ENCODE peak calls at places on chromosome 10, in ten cellular contexts. One of them, this sample, is unnamed.

GRCh38 chr10:102418612-102419560 is at the start of gene PSD:
- DNase-seq in foreskin fibroblast: no peak
- DNase-seq in WTC11: peak
- DNase-seq in heart right ventricle: no peak
- DNase-seq in hepatocyte: no peak
- DNase-seq in GM12864: no peak
- DNase-seq in tibial artery: no peak
- DNase-seq in Peyer's patch: no peak
- DNase-seq in endothelial cell: no peak
- DNase-seq in kidney epithelial cell: no peak
- DNase-seq in this sample: no peak

GRCh38 chr10:42926831-42927230 is 144.2 kb downstream of the BMS1 start:
- DNase-seq in heart right ventricle: no peak
- DNase-seq in GM12864: no peak
- DNase-seq in foreskin fibroblast: no peak
- DNase-seq in Peyer's patch: no peak
- DNase-seq in endothelial cell: no peak
- DNase-seq in tibial artery: no peak
- DNase-seq in hepatocyte: peak
- DNase-seq in kidney epithelial cell: no peak
- DNase-seq in WTC11: peak
- DNase-seq in this sample: peak

GRCh38 chr10:69710008-69710905 is 80.2 kb downstream of the FAM241B start:
- DNase-seq in Peyer's patch: no peak
- DNase-seq in foreskin fibroblast: no peak
- DNase-seq in tibial artery: no peak
- DNase-seq in kidney epithelial cell: no peak
- DNase-seq in hepatocyte: no peak
- DNase-seq in GM12864: no peak
- DNase-seq in heart right ventricle: no peak
- DNase-seq in WTC11: no peak
- DNase-seq in endothelial cell: no peak
- DNase-seq in this sample: no peak

GRCh38 chr10:116892873-116893685 is 43.8 kb downstream of the ENO4 start:
- DNase-seq in tibial artery: no peak
- DNase-seq in kidney epithelial cell: no peak
- DNase-seq in Peyer's patch: no peak
- DNase-seq in hepatocyte: peak
- DNase-seq in GM12864: no peak
- DNase-seq in foreskin fibroblast: no peak
- DNase-seq in heart right ventricle: no peak
- DNase-seq in endothelial cell: peak
- DNase-seq in WTC11: no peak
- DNase-seq in this sample: no peak

GRCh38 chr10:35739998-35740397 is 97.9 kb upstream of the FZD8 start:
- DNase-seq in foreskin fibroblast: no peak
- DNase-seq in heart right ventricle: no peak
- DNase-seq in kidney epithelial cell: peak
- DNase-seq in Peyer's patch: no peak
- DNase-seq in tibial artery: no peak
- DNase-seq in endothelial cell: no peak
- DNase-seq in GM12864: no peak
- DNase-seq in WTC11: no peak
- DNase-seq in hepatocyte: no peak
- DNase-seq in this sample: peak

GRCh38 chr10:48364659-48365405 is 58.4 kb downstream of the MAPK8 start:
- DNase-seq in tibial artery: no peak
- DNase-seq in endothelial cell: no peak
- DNase-seq in Peyer's patch: no peak
- DNase-seq in hepatocyte: peak
- DNase-seq in kidney epithelial cell: no peak
- DNase-seq in GM12864: no peak
- DNase-seq in heart right ventricle: peak
- DNase-seq in WTC11: no peak
- DNase-seq in foreskin fibroblast: peak
- DNase-seq in this sample: peak

GRCh38 chr10:46520941-46521340 is 35.5 kb downstream of the GPRIN2 start:
- DNase-seq in kidney epithelial cell: no peak
- DNase-seq in Peyer's patch: no peak
- DNase-seq in foreskin fibroblast: no peak
- DNase-seq in endothelial cell: no peak
- DNase-seq in heart right ventricle: no peak
- DNase-seq in GM12864: no peak
- DNase-seq in hepatocyte: no peak
- DNase-seq in tibial artery: no peak
- DNase-seq in WTC11: peak
- DNase-seq in this sample: peak

GRCh38 chr10:48659790-48660189 is 24.9 kb upstream of the WDFY4 start:
- DNase-seq in heart right ventricle: no peak
- DNase-seq in GM12864: no peak
- DNase-seq in WTC11: no peak
- DNase-seq in kidney epithelial cell: no peak
- DNase-seq in foreskin fibroblast: no peak
- DNase-seq in tibial artery: no peak
- DNase-seq in Peyer's patch: no peak
- DNase-seq in hepatocyte: no peak
- DNase-seq in endothelial cell: no peak
- DNase-seq in this sample: no peak

DNA sequence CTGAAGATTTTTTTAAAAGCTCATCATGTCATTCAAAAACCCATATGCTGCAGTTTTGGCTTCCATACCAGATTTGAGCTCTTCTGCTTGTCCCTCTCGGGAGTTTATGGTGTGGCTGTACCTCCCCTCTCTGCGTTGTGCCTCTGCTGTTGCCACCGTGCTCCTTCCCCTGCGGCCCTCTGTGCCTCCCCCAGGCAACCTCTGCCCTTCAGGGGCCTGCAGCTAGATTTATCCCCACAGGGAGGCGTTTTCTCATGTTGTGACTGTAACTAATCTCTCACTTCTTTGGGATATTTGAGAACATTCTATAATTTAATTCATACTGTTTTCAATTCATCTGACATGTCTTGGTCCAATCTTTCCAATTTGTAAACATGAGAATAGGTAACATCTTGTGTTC is 52.7 kb downstream of the TASOR2 start:
- DNase-seq in kidney epithelial cell: no peak
- DNase-seq in foreskin fibroblast: no peak
- DNase-seq in endothelial cell: no peak
- DNase-seq in heart right ventricle: no peak
- DNase-seq in tibial artery: no peak
- DNase-seq in GM12864: no peak
- DNase-seq in Peyer's patch: no peak
- DNase-seq in hepatocyte: no peak
- DNase-seq in WTC11: peak
- DNase-seq in this sample: no peak
- TF ChIP-seq CTCF in kidney epithelial cell: no peak
- TF ChIP-seq CTCF in foreskin fibroblast: no peak
- TF ChIP-seq CTCF in endothelial cell: no peak
- TF ChIP-seq CTCF in heart right ventricle: no peak
- TF ChIP-seq CTCF in tibial artery: no peak
- TF ChIP-seq CTCF in GM12864: peak
- TF ChIP-seq CTCF in Peyer's patch: no peak
- TF ChIP-seq CTCF in hepatocyte: no peak
- TF ChIP-seq CTCF in WTC11: no peak
- TF ChIP-seq CTCF in this sample: no peak

GRCh38 chr10:31607481-31607880 is 288.5 kb downstream of the ZEB1 start:
- DNase-seq in hepatocyte: no peak
- DNase-seq in WTC11: no peak
- DNase-seq in Peyer's patch: no peak
- DNase-seq in heart right ventricle: no peak
- DNase-seq in GM12864: no peak
- DNase-seq in foreskin fibroblast: no peak
- DNase-seq in endothelial cell: no peak
- DNase-seq in tibial artery: no peak
- DNase-seq in kidney epithelial cell: no peak
- DNase-seq in this sample: no peak
- TF ChIP-seq CTCF in hepatocyte: no peak
- TF ChIP-seq CTCF in WTC11: no peak
- TF ChIP-seq CTCF in Peyer's patch: no peak
- TF ChIP-seq CTCF in heart right ventricle: no peak
- TF ChIP-seq CTCF in GM12864: no peak
- TF ChIP-seq CTCF in foreskin fibroblast: no peak
- TF ChIP-seq CTCF in endothelial cell: no peak
- TF ChIP-seq CTCF in tibial artery: no peak
- TF ChIP-seq CTCF in kidney epithelial cell: no peak
- TF ChIP-seq CTCF in this sample: no peak

GRCh38 chr10:62462456-62462855 is 88.3 kb downstream of the ZNF365 start:
- DNase-seq in kidney epithelial cell: no peak
- DNase-seq in hepatocyte: no peak
- DNase-seq in Peyer's patch: no peak
- DNase-seq in WTC11: no peak
- DNase-seq in endothelial cell: no peak
- DNase-seq in heart right ventricle: no peak
- DNase-seq in tibial artery: no peak
- DNase-seq in foreskin fibroblast: no peak
- DNase-seq in GM12864: no peak
- DNase-seq in this sample: no peak

GRCh38 chr10:62466590-62466989 is 92.4 kb downstream of the ZNF365 start:
- DNase-seq in heart right ventricle: no peak
- DNase-seq in GM12864: no peak
- DNase-seq in endothelial cell: no peak
- DNase-seq in kidney epithelial cell: no peak
- DNase-seq in WTC11: no peak
- DNase-seq in foreskin fibroblast: no peak
- DNase-seq in Peyer's patch: no peak
- DNase-seq in tibial artery: no peak
- DNase-seq in hepatocyte: no peak
- DNase-seq in this sample: no peak

GRCh38 chr10:62461120-62461519 is 87.0 kb downstream of the ZNF365 start:
- DNase-seq in Peyer's patch: no peak
- DNase-seq in endothelial cell: no peak
- DNase-seq in heart right ventricle: no peak
- DNase-seq in foreskin fibroblast: no peak
- DNase-seq in GM12864: no peak
- DNase-seq in tibial artery: no peak
- DNase-seq in kidney epithelial cell: no peak
- DNase-seq in WTC11: no peak
- DNase-seq in hepatocyte: no peak
- DNase-seq in this sample: no peak

GRCh38 chr10:62463364-62463763 is 89.2 kb downstream of the ZNF365 start:
- DNase-seq in hepatocyte: no peak
- DNase-seq in Peyer's patch: no peak
- DNase-seq in GM12864: no peak
- DNase-seq in kidney epithelial cell: no peak
- DNase-seq in foreskin fibroblast: no peak
- DNase-seq in heart right ventricle: no peak
- DNase-seq in endothelial cell: no peak
- DNase-seq in WTC11: no peak
- DNase-seq in tibial artery: no peak
- DNase-seq in this sample: no peak

DNA sequence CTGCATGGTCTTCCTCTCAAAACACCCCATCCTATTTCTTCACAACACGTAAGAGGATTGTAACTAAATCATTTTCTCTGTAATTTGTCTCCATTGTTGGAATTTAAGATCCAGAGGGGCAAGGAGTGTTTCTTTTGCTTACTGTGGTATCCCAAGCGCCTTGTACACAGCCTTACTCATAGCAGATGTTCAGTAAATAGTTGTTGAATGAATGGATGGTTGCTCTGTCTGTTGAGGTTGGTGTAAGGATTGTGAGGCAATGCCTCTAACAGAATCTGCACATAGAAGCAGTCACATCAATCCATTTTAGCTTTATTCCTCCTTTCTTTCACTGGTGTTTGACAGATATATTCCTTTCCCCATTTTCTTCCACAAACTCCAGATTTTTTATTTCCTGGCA is 90.1 kb downstream of the ZNF365 start:
- DNase-seq in kidney epithelial cell: no peak
- DNase-seq in endothelial cell: no peak
- DNase-seq in WTC11: no peak
- DNase-seq in foreskin fibroblast: peak
- DNase-seq in heart right ventricle: no peak
- DNase-seq in tibial artery: no peak
- DNase-seq in Peyer's patch: no peak
- DNase-seq in hepatocyte: no peak
- DNase-seq in GM12864: no peak
- DNase-seq in this sample: no peak
- TF ChIP-seq CTCF in kidney epithelial cell: no peak
- TF ChIP-seq CTCF in endothelial cell: no peak
- TF ChIP-seq CTCF in WTC11: no peak
- TF ChIP-seq CTCF in foreskin fibroblast: no peak
- TF ChIP-seq CTCF in heart right ventricle: no peak
- TF ChIP-seq CTCF in tibial artery: no peak
- TF ChIP-seq CTCF in Peyer's patch: no peak
- TF ChIP-seq CTCF in hepatocyte: no peak
- TF ChIP-seq CTCF in GM12864: no peak
- TF ChIP-seq CTCF in this sample: no peak

GRCh38 chr10:3777876-3778707 is 6.9 kb downstream of the KLF6 start:
- DNase-seq in GM12864: no peak
- DNase-seq in kidney epithelial cell: no peak
- DNase-seq in WTC11: no peak
- DNase-seq in heart right ventricle: no peak
- DNase-seq in hepatocyte: no peak
- DNase-seq in tibial artery: no peak
- DNase-seq in foreskin fibroblast: no peak
- DNase-seq in endothelial cell: no peak
- DNase-seq in Peyer's patch: no peak
- DNase-seq in this sample: peak

GRCh38 chr10:3780056-3780765 is 4.8 kb downstream of the KLF6 start:
- DNase-seq in GM12864: no peak
- DNase-seq in foreskin fibroblast: no peak
- DNase-seq in endothelial cell: no peak
- DNase-seq in tibial artery: no peak
- DNase-seq in hepatocyte: no peak
- DNase-seq in WTC11: no peak
- DNase-seq in heart right ventricle: no peak
- DNase-seq in kidney epithelial cell: no peak
- DNase-seq in Peyer's patch: no peak
- DNase-seq in this sample: peak

GRCh38 chr10:3776796-3777571 is 8.0 kb downstream of the KLF6 start:
- DNase-seq in Peyer's patch: no peak
- DNase-seq in endothelial cell: no peak
- DNase-seq in GM12864: no peak
- DNase-seq in kidney epithelial cell: no peak
- DNase-seq in foreskin fibroblast: peak
- DNase-seq in heart right ventricle: peak
- DNase-seq in hepatocyte: peak
- DNase-seq in tibial artery: no peak
- DNase-seq in WTC11: no peak
- DNase-seq in this sample: peak

GRCh38 chr10:3779146-3779707 is 5.8 kb downstream of the KLF6 start:
- DNase-seq in tibial artery: no peak
- DNase-seq in Peyer's patch: no peak
- DNase-seq in kidney epithelial cell: no peak
- DNase-seq in WTC11: no peak
- DNase-seq in endothelial cell: no peak
- DNase-seq in GM12864: no peak
- DNase-seq in hepatocyte: no peak
- DNase-seq in foreskin fibroblast: no peak
- DNase-seq in heart right ventricle: no peak
- DNase-seq in this sample: peak

DNA sequence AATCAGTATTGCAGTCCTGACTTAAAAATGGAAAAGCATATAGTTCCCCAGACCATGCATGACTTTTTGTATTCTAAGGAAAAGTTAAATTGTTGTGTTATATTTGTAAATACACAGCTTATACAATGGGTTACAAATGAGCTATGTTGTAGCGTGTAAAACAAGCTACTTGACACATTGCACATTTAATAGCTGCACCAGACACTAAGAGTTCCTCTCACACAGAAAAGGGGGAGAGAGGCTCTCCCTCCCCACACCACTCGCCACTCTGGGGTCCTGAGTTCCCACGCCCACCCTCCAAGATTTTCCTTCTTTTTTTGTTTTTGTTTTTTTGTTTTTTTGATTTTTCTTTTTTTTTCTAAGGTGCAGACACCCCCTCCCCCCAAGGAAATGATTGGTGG is 6.3 kb downstream of the KLF6 start:
- DNase-seq in foreskin fibroblast: no peak
- DNase-seq in GM12864: no peak
- DNase-seq in tibial artery: no peak
- DNase-seq in heart right ventricle: no peak
- DNase-seq in WTC11: no peak
- DNase-seq in Peyer's patch: no peak
- DNase-seq in kidney epithelial cell: no peak
- DNase-seq in endothelial cell: no peak
- DNase-seq in hepatocyte: no peak
- DNase-seq in this sample: no peak
- TF ChIP-seq CTCF in foreskin fibroblast: no peak
- TF ChIP-seq CTCF in GM12864: no peak
- TF ChIP-seq CTCF in tibial artery: no peak
- TF ChIP-seq CTCF in heart right ventricle: no peak
- TF ChIP-seq CTCF in WTC11: no peak
- TF ChIP-seq CTCF in Peyer's patch: no peak
- TF ChIP-seq CTCF in kidney epithelial cell: no peak
- TF ChIP-seq CTCF in endothelial cell: no peak
- TF ChIP-seq CTCF in hepatocyte: no peak
- TF ChIP-seq CTCF in this sample: no peak

This sample was measured in MCF 10A.